ENCODE peak calls at places on chromosomes 4 and X, in seven cellular contexts. One of them, this sample, is unnamed.

GRCh38 chr4:104735174-104735573 is 240.5 kb upstream of the CXXC4 start:
- DNase-seq in cardiac muscle cell: no peak
- DNase-seq in endodermal cell: no peak
- DNase-seq in left lung: no peak
- DNase-seq in fibroblast of lung: no peak
- DNase-seq in GM23248: no peak
- DNase-seq in hepatocyte: no peak
- DNase-seq in this sample: no peak

GRCh38 chr4:102143433-102143832 is 201.8 kb downstream of the SLC39A8 start:
- DNase-seq in GM23248: no peak
- DNase-seq in hepatocyte: no peak
- DNase-seq in fibroblast of lung: no peak
- DNase-seq in cardiac muscle cell: no peak
- DNase-seq in endodermal cell: no peak
- DNase-seq in left lung: no peak
- DNase-seq in this sample: no peak

GRCh38 chr4:16293205-16293860 is 67.1 kb upstream of the TAPT1 start:
- DNase-seq in GM23248: no peak
- DNase-seq in hepatocyte: no peak
- DNase-seq in cardiac muscle cell: no peak
- DNase-seq in left lung: no peak
- DNase-seq in fibroblast of lung: no peak
- DNase-seq in endodermal cell: peak; percentile 59
- DNase-seq in this sample: no peak

GRCh38 chr4:15755321-15755750 is 22.8 kb upstream of the CD38 start:
- DNase-seq in endodermal cell: no peak
- DNase-seq in hepatocyte: no peak
- DNase-seq in GM23248: peak; percentile 72
- DNase-seq in cardiac muscle cell: no peak
- DNase-seq in left lung: no peak
- DNase-seq in fibroblast of lung: peak; percentile 84
- DNase-seq in this sample: no peak

GRCh38 chr4:109378511-109378910 is 55.1 kb upstream of the SEC24B start:
- DNase-seq in cardiac muscle cell: no peak
- DNase-seq in endodermal cell: no peak
- DNase-seq in left lung: no peak
- DNase-seq in fibroblast of lung: no peak
- DNase-seq in GM23248: no peak
- DNase-seq in hepatocyte: no peak
- DNase-seq in this sample: no peak

GRCh38 chr4:10020871-10021676 is at the start of gene SLC2A9:
- DNase-seq in endodermal cell: peak; percentile 39
- DNase-seq in fibroblast of lung: no peak
- DNase-seq in GM23248: peak; percentile 60
- DNase-seq in hepatocyte: no peak
- DNase-seq in left lung: no peak
- DNase-seq in cardiac muscle cell: no peak
- DNase-seq in this sample: no peak

GRCh38 chr4:61245321-61245720 is 45.2 kb downstream of the ADGRL3 start:
- DNase-seq in cardiac muscle cell: no peak
- DNase-seq in GM23248: no peak
- DNase-seq in endodermal cell: no peak
- DNase-seq in fibroblast of lung: no peak
- DNase-seq in left lung: no peak
- DNase-seq in hepatocyte: no peak
- DNase-seq in this sample: no peak

GRCh38 chr4:57053508-57053907 is 56.7 kb downstream of the IGFBP7 start:
- DNase-seq in left lung: no peak
- DNase-seq in fibroblast of lung: peak; percentile 96
- DNase-seq in GM23248: peak; percentile 62
- DNase-seq in cardiac muscle cell: no peak
- DNase-seq in hepatocyte: no peak
- DNase-seq in endodermal cell: no peak
- DNase-seq in this sample: no peak

GRCh38 chr4:65071532-65071931 is 598.8 kb downstream of the EPHA5 start:
- DNase-seq in cardiac muscle cell: no peak
- DNase-seq in endodermal cell: no peak
- DNase-seq in left lung: no peak
- DNase-seq in GM23248: no peak
- DNase-seq in fibroblast of lung: peak; percentile 54
- DNase-seq in hepatocyte: no peak
- DNase-seq in this sample: no peak

GRCh38 chr4:90419124-90419711 is 292.0 kb downstream of the CCSER1 start:
- DNase-seq in cardiac muscle cell: peak; percentile 15
- DNase-seq in fibroblast of lung: peak; percentile 31
- DNase-seq in left lung: no peak
- DNase-seq in endodermal cell: no peak
- DNase-seq in hepatocyte: peak; percentile 50
- DNase-seq in GM23248: peak; percentile 37
- DNase-seq in this sample: no peak

GRCh38 chrX:103404225-103405008 is 28.1 kb downstream of the BEX3 start:
- DNase-seq in endodermal cell: peak; percentile 92
- DNase-seq in cardiac muscle cell: peak; percentile 84
- DNase-seq in fibroblast of lung: peak; percentile 88
- DNase-seq in left lung: peak; percentile 64
- DNase-seq in GM23248: peak; percentile 86
- DNase-seq in hepatocyte: peak; percentile 76
- DNase-seq in this sample: peak; percentile 55

GRCh38 chr4:175146799-175147198 is 228.6 kb downstream of the ADAM29 start:
- DNase-seq in endodermal cell: no peak
- DNase-seq in cardiac muscle cell: no peak
- DNase-seq in left lung: no peak
- DNase-seq in hepatocyte: no peak
- DNase-seq in fibroblast of lung: no peak
- DNase-seq in GM23248: no peak
- DNase-seq in this sample: no peak

GRCh38 chr4:112327950-112328349 is 30.8 kb downstream of the ALPK1 start:
- DNase-seq in cardiac muscle cell: peak; percentile 43
- DNase-seq in GM23248: peak; percentile 70
- DNase-seq in left lung: no peak
- DNase-seq in hepatocyte: peak; percentile 56
- DNase-seq in endodermal cell: peak; percentile 52
- DNase-seq in fibroblast of lung: peak; percentile 35
- DNase-seq in this sample: peak; percentile 46

GRCh38 chrX:39631275-39631674 is 466.5 kb downstream of the BCOR start:
- DNase-seq in GM23248: no peak
- DNase-seq in cardiac muscle cell: no peak
- DNase-seq in endodermal cell: no peak
- DNase-seq in hepatocyte: no peak
- DNase-seq in fibroblast of lung: no peak
- DNase-seq in left lung: no peak
- DNase-seq in this sample: no peak

GRCh38 chrX:72245461-72246089 is 6.7 kb upstream of the ERCC6L start:
- DNase-seq in endodermal cell: peak; percentile 90
- DNase-seq in fibroblast of lung: peak; percentile 36
- DNase-seq in GM23248: peak; percentile 68
- DNase-seq in cardiac muscle cell: peak; percentile 38
- DNase-seq in hepatocyte: peak; percentile 56
- DNase-seq in left lung: peak; percentile 56
- DNase-seq in this sample: no peak

GRCh38 chrX:18961686-18962085 is 22.2 kb downstream of the PHKA2 start:
- DNase-seq in left lung: no peak
- DNase-seq in fibroblast of lung: peak; percentile 34
- DNase-seq in cardiac muscle cell: no peak
- DNase-seq in hepatocyte: no peak
- DNase-seq in endodermal cell: no peak
- DNase-seq in GM23248: peak; percentile 65
- DNase-seq in this sample: no peak

GRCh38 chr4:169159614-169160013 is 111.1 kb downstream of the SH3RF1 start:
- DNase-seq in hepatocyte: no peak
- DNase-seq in GM23248: peak; percentile 80
- DNase-seq in left lung: no peak
- DNase-seq in fibroblast of lung: peak; percentile 90
- DNase-seq in cardiac muscle cell: no peak
- DNase-seq in endodermal cell: no peak
- DNase-seq in this sample: no peak

GRCh38 chr4:128284317-128284716 is 3.3 kb downstream of the PGRMC2 start:
- DNase-seq in hepatocyte: no peak
- DNase-seq in left lung: no peak
- DNase-seq in GM23248: no peak
- DNase-seq in fibroblast of lung: no peak
- DNase-seq in endodermal cell: no peak
- DNase-seq in cardiac muscle cell: no peak
- DNase-seq in this sample: no peak
- H3K36me3 ChIP-seq in hepatocyte: no peaks in the 10 kb centered on the region
- H3K36me3 ChIP-seq in left lung: no peaks in the 10 kb centered on the region
- H3K36me3 ChIP-seq in GM23248: peaks cover 19% of the 10 kb centered on the region
- H3K36me3 ChIP-seq in fibroblast of lung: no peaks in the 10 kb centered on the region
- H3K36me3 ChIP-seq in endodermal cell: peaks cover 48% of the 10 kb centered on the region
- H3K36me3 ChIP-seq in cardiac muscle cell: no peaks in the 10 kb centered on the region
- H3K36me3 ChIP-seq in this sample: no peaks in the 10 kb centered on the region

DNA sequence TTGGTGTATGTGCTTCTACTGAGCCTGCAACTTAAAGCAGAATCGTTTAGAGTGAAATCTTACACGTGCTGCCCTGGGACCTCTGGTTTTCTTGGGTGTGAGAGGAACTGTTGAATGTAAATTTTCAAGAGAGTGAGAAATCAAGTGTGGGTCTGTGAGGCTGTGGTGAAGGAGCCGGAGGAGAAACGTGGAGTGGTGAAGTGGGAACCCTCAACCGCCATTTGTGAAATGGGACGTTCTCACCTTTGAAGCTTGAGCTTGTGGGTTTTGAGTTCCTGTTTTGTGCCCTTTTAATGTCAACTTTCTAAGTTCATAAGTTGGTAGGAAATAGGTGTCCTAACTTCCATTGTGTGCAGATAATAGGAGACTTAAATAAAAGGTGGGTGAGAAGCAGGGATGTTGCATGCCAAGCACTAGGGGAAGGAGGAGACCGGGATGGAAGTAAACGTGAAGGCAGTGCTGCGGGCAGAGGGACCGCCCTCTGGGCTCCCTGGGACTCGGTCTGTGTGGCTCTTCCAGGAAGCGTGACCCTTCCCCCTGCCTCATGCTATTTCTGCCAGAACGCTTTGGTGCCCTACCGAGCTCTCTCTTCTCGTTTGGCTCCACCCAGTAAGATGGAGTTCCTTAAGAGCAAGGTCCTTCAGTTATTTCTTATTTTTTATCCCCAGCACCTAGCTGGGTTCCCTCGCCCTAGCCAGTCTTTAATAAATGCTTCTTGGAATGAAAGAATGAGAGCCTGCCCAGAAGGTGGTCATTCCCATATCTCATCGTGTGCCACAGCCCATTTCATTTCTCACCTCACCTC is 56.0 kb downstream of the TMEM131L start:
- DNase-seq in hepatocyte: no peak
- DNase-seq in GM23248: no peak
- DNase-seq in endodermal cell: peak; percentile 76
- DNase-seq in left lung: no peak
- DNase-seq in cardiac muscle cell: no peak
- DNase-seq in fibroblast of lung: no peak
- DNase-seq in this sample: peak; percentile 61
- H3K36me3 ChIP-seq in hepatocyte: no peaks in the 10 kb centered on the region
- H3K36me3 ChIP-seq in GM23248: no peaks in the 10 kb centered on the region
- H3K36me3 ChIP-seq in endodermal cell: no peaks in the 10 kb centered on the region
- H3K36me3 ChIP-seq in left lung: no peaks in the 10 kb centered on the region
- H3K36me3 ChIP-seq in cardiac muscle cell: no peaks in the 10 kb centered on the region
- H3K36me3 ChIP-seq in fibroblast of lung: no peaks in the 10 kb centered on the region
- H3K36me3 ChIP-seq in this sample: peaks cover 4% of the 10 kb centered on the region

DNA sequence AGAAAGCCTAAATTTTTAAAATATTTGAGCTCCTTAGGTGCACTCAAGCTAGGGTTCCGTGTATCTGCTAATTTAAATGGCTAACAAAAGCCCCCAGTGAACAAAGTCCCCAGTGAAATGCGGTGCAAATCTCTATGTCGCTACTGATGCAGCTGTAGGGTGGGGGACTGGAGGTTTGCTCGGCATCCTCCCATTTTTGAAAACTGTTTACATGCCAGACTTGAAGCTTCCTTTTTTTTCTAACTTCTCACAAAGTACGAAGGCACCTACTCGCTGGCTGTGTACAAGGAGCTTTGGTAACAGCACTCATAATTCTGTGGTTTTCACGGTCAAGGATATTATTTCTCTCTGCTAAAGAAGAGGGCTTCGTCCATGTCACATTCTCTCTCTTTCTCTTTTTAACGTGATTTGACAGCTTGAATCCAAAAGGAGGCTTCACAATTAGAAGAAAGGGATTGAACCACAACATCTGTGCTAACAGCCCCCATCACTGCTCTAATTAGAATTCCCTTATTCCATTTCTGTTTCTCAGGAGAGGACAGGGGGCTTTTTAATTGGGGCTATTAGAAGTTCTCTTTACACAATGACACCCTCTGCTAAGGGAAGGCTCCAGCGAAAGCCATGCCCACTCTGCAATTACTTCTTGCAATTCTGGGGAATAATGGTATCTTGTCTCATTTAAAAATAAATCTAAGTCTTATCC is 46.7 kb downstream of the TMEM156 start:
- DNase-seq in GM23248: no peak
- DNase-seq in left lung: no peak
- DNase-seq in fibroblast of lung: peak; percentile 21
- DNase-seq in endodermal cell: no peak
- DNase-seq in cardiac muscle cell: no peak
- DNase-seq in hepatocyte: no peak
- DNase-seq in this sample: no peak
- H3K36me3 ChIP-seq in GM23248: no peaks in the 10 kb centered on the region
- H3K36me3 ChIP-seq in left lung: no peaks in the 10 kb centered on the region
- H3K36me3 ChIP-seq in fibroblast of lung: no peaks in the 10 kb centered on the region
- H3K36me3 ChIP-seq in endodermal cell: no peaks in the 10 kb centered on the region
- H3K36me3 ChIP-seq in cardiac muscle cell: no peaks in the 10 kb centered on the region
- H3K36me3 ChIP-seq in hepatocyte: no peaks in the 10 kb centered on the region
- H3K36me3 ChIP-seq in this sample: peaks cover 15% of the 10 kb centered on the region

GRCh38 chr4:1962980-1963379 is 45.8 kb downstream of the NELFA start:
- DNase-seq in fibroblast of lung: no peak
- DNase-seq in endodermal cell: no peak
- DNase-seq in GM23248: no peak
- DNase-seq in cardiac muscle cell: peak; percentile 61
- DNase-seq in hepatocyte: no peak
- DNase-seq in left lung: no peak
- DNase-seq in this sample: no peak

GRCh38 chr4:1960170-1960825 is 48.5 kb downstream of the NELFA start:
- DNase-seq in endodermal cell: no peak
- DNase-seq in GM23248: peak; percentile 46
- DNase-seq in cardiac muscle cell: no peak
- DNase-seq in fibroblast of lung: peak; percentile 52
- DNase-seq in hepatocyte: no peak
- DNase-seq in left lung: no peak
- DNase-seq in this sample: no peak

GRCh38 chr4:1961038-1961437 is 47.7 kb downstream of the NELFA start:
- DNase-seq in cardiac muscle cell: no peak
- DNase-seq in hepatocyte: no peak
- DNase-seq in endodermal cell: no peak
- DNase-seq in left lung: no peak
- DNase-seq in fibroblast of lung: no peak
- DNase-seq in GM23248: no peak
- DNase-seq in this sample: no peak

GRCh38 chr4:1959104-1959384 is 49.7 kb downstream of the NELFA start:
- DNase-seq in cardiac muscle cell: no peak
- DNase-seq in left lung: no peak
- DNase-seq in GM23248: no peak
- DNase-seq in fibroblast of lung: no peak
- DNase-seq in hepatocyte: no peak
- DNase-seq in endodermal cell: no peak
- DNase-seq in this sample: no peak

GRCh38 chr4:1961563-1961962 is 47.2 kb downstream of the NELFA start:
- DNase-seq in left lung: no peak
- DNase-seq in hepatocyte: no peak
- DNase-seq in GM23248: no peak
- DNase-seq in endodermal cell: no peak
- DNase-seq in cardiac muscle cell: no peak
- DNase-seq in fibroblast of lung: no peak
- DNase-seq in this sample: no peak
- H3K36me3 ChIP-seq in left lung: peaks cover 87% of the 10 kb centered on the region
- H3K36me3 ChIP-seq in hepatocyte: no peaks in the 10 kb centered on the region
- H3K36me3 ChIP-seq in GM23248: peaks cover 11% of the 10 kb centered on the region
- H3K36me3 ChIP-seq in endodermal cell: peaks cover 89% of the 10 kb centered on the region
- H3K36me3 ChIP-seq in cardiac muscle cell: peaks cover 11% of the 10 kb centered on the region
- H3K36me3 ChIP-seq in fibroblast of lung: peaks cover 30% of the 10 kb centered on the region
- H3K36me3 ChIP-seq in this sample: peaks cover 46% of the 10 kb centered on the region

GRCh38 chr4:41530741-41531140 is 7.2 kb upstream of the LIMCH1 start:
- DNase-seq in GM23248: no peak
- DNase-seq in left lung: no peak
- DNase-seq in hepatocyte: no peak
- DNase-seq in endodermal cell: no peak
- DNase-seq in cardiac muscle cell: no peak
- DNase-seq in fibroblast of lung: no peak
- DNase-seq in this sample: no peak
- H3K36me3 ChIP-seq in GM23248: no peaks in the 10 kb centered on the region
- H3K36me3 ChIP-seq in left lung: no peaks in the 10 kb centered on the region
- H3K36me3 ChIP-seq in hepatocyte: no peaks in the 10 kb centered on the region
- H3K36me3 ChIP-seq in endodermal cell: no peaks in the 10 kb centered on the region
- H3K36me3 ChIP-seq in cardiac muscle cell: no peaks in the 10 kb centered on the region
- H3K36me3 ChIP-seq in fibroblast of lung: no peaks in the 10 kb centered on the region
- H3K36me3 ChIP-seq in this sample: no peaks in the 10 kb centered on the region